ENCODE peak calls at places on chromosomes 7 and 10, in ten cellular contexts. T is tibial artery, V is left ventricle myocardium inferior, O is brain microvascular endothelial cell, F is ovary, W is thyroid gland, R is aorta, M is psoas muscle, K is sigmoid colon, U is SJSA1. J is an unnamed sample. For H3K27me3, the result is how much of the 10 kb centered on the place peaks cover.

GRCh38 chr7:16719699-16720098 is 33.9 kb upstream of the TSPAN13 start:
- DNase-seq in T (no peak), F (no peak), O (no peak), U (no peak), M (no peak), K (no peak), V (no peak), R (no peak), W (no peak), J (no peak)

GRCh38 chr7:138500892-138501291 is 40.8 kb downstream of the TRIM24 start:
- DNase-seq in U (no peak), K (no peak), F (no peak), W (no peak), R (no peak), V (no peak), T (no peak), O (no peak), M (no peak), J (no peak)

GRCh38 chr10:15346440-15347141 is 24.5 kb downstream of the FAM171A1 start:
- DNase-seq in M (no peak), O (peak), T (no peak), K (peak), W (peak), U (no peak), R (no peak), V (peak), F (no peak), J (no peak)

GRCh38 chr10:129875993-129876727 is 87.9 kb downstream of the EBF3 start:
- DNase-seq in K (no peak), R (no peak), V (no peak), T (no peak), W (no peak), F (no peak), U (no peak), M (no peak), O (no peak), J (no peak)

GRCh38 chr10:73439055-73439454 is 5.7 kb upstream of the MSS51 start:
- DNase-seq in F (no peak), U (no peak), K (no peak), R (no peak), O (no peak), T (no peak), W (no peak), V (no peak), M (no peak), J (no peak)

GRCh38 chr10:45500304-45500703 is 126.3 kb downstream of the ALOX5 start:
- DNase-seq in R (no peak), K (no peak), M (no peak), U (no peak), O (no peak), V (no peak), F (no peak), T (no peak), W (no peak), J (no peak)

GRCh38 chr10:132685121-132685891 is 100.6 kb downstream of the NKX6-2 start:
- DNase-seq in V (peak), T (peak), M (peak), W (no peak), R (peak), O (peak), U (peak), K (peak), F (peak), J (no peak)

GRCh38 chr10:131708225-131708624 is 192.6 kb upstream of the PPP2R2D start:
- DNase-seq in K (no peak), V (no peak), U (no peak), F (no peak), R (no peak), O (no peak), M (no peak), T (no peak), W (no peak), J (no peak)

GRCh38 chr7:73683056-73683915 is at the start of the genes BUD23 and DNAJC30:
- DNase-seq in M (peak), F (peak), U (peak), W (peak), V (peak), T (peak), K (peak), R (peak), O (peak), J (peak)

GRCh38 chr7:158802535-158803199 is 26.6 kb downstream of the ESYT2 start:
- DNase-seq in O (no peak), R (no peak), T (no peak), K (no peak), F (no peak), V (no peak), M (no peak), U (peak), W (no peak), J (no peak)

GRCh38 chr7:79461660-79462059 is 8.2 kb upstream of the MAGI2 start:
- DNase-seq in V (no peak), T (no peak), R (no peak), K (no peak), M (no peak), F (no peak), W (no peak), U (no peak), O (peak), J (no peak)

GRCh38 chr7:127904706-127905056 is 126.6 kb downstream of the LRRC4 start:
- DNase-seq in U (no peak), W (no peak), O (peak), K (no peak), R (no peak), M (no peak), V (no peak), T (no peak), F (no peak), J (no peak)

GRCh38 chr10:46273506-46274477 is 13.0 kb upstream of the ANTXRL start:
- DNase-seq in M (no peak), K (no peak), W (no peak), R (no peak), U (no peak), V (no peak), O (no peak), F (no peak), T (peak), J (no peak)

GRCh38 chr7:80910228-80910627 is 8.6 kb downstream of the SEMA3C start:
- DNase-seq in K (no peak), R (no peak), M (no peak), O (no peak), T (no peak), F (no peak), U (no peak), W (no peak), V (no peak), J (no peak)

GRCh38 chr10:7481382-7481765 is 70.5 kb upstream of the SFMBT2 start:
- DNase-seq in F (no peak), R (no peak), V (no peak), T (no peak), O (no peak), M (no peak), W (no peak), K (no peak), U (no peak), J (no peak)

DNA sequence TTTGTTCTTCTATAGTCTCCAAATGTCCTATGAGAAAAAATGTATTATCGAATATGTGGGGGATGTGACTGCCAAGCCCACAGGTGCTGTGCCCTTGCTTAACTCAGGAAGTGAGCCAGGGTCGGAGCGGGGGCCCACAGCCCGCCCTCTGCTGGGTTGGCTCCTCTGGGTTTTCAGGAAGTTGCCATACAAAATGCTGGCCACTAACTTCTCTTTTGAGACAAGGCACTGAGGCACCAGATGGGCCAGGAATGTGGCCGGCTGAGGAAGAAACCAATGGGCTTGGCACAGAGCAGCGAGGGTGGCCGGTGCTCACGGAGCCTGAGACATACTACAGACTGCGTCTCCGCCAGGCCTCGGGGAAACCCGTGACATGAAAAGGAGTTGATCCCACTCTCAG is 58.9 kb downstream of the FAM53B start:
- DNase-seq in T (peak), K (peak), F (no peak), W (no peak), O (no peak), V (peak), M (peak), U (no peak), R (peak), J (no peak)
- H3K27ac ChIP-seq in T (peak), K (peak), F (no peak), W (peak), O (no peak), V (peak), M (peak), U (no peak), R (no peak), J (peak)

DNA sequence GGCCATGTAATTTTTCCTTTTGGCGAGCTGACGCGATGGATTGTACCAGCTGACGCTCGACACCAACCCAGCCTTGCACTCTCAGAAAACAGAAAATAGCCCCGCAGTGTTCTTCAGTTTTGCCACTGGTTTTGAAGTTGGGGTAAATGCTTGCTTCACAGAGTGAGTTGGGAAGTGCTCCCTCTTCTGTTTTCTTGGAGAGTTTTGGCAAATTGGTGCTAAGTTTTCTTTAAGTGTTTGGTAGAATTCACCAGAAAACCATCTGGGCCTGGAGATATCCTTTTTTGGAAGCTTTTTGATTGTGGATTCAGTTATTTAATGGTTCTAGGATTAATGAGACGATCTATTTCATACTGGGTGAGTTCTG is 252.8 kb downstream of the ELFN1 start:
- DNase-seq in U (no peak), F (no peak), M (no peak), O (no peak), R (no peak), T (no peak), V (no peak), K (no peak), W (no peak), J (no peak)
- H3K27me3 ChIP-seq in U (under half), F (under half), M (under half), O (under half), R (under half), T (under half), V (under half), K (under half), W (under half), J (under half)

GRCh38 chr10:77622822-77623410 is 14.7 kb downstream of the KCNMA1 start:
- DNase-seq in V (no peak), U (no peak), O (no peak), R (no peak), M (no peak), T (no peak), K (no peak), W (no peak), F (no peak), J (no peak)
- H3K4me3 ChIP-seq in V (no peak), U (no peak), O (no peak), R (no peak), M (no peak), T (peak), K (peak), W (no peak), F (no peak), J (no peak)

DNA sequence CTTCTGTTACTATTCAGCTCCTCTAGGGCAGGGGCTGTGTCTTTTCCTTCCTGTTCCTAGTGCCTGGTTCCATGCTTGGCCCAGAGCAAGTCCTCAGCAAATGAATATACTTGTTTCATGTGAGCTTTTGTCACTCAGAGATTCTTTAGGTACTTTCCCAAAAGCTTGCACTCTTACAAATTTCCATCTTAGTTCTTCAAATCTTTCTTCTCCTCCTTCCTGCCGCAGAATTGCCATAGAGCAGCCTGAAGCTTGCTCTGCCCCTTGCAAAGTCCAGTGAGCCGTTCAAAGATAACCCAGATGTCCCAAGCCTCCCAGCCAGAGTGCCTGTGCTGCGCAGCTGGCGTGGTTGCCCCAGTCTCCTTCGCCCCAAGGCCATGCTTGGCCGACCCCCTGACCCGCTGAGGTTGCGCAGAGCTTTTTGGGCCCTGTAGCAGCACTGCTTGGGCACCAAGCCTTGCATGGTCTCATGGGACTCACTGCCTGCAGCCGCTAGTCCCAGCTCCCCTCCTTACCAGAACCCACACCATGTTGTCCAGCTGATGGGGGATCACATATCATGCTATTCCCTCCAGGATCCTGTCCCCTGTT is 20.7 kb downstream of the CHST3 start:
- DNase-seq in O (no peak), F (peak), U (no peak), R (no peak), V (no peak), M (peak), T (no peak), W (no peak), K (peak), J (no peak)
- H3K27ac ChIP-seq in O (peak), F (no peak), U (no peak), R (peak), V (peak), M (peak), T (peak), W (peak), K (peak), J (no peak)